ENCODE peak calls at places on chromosomes 11 and 22, in five cellular contexts. One of them, this sample, is unnamed.

GRCh38 chr11:107623183-107623582 is 32.2 kb downstream of the ELMOD1 start:
- DNase-seq in spleen: no peak
- DNase-seq in pancreas: no peak
- DNase-seq in Panc1: no peak
- DNase-seq in AG09309: no peak
- DNase-seq in this sample: peak

GRCh38 chr11:69166186-69167115 is 10.7 kb downstream of the SMIM38 start:
- DNase-seq in pancreas: no peak
- DNase-seq in spleen: peak
- DNase-seq in AG09309: peak
- DNase-seq in Panc1: peak
- DNase-seq in this sample: peak

GRCh38 chr11:83140691-83141455 is 16.1 kb upstream of the PCF11 start:
- DNase-seq in Panc1: no peak
- DNase-seq in spleen: no peak
- DNase-seq in pancreas: no peak
- DNase-seq in AG09309: no peak
- DNase-seq in this sample: no peak

GRCh38 chr11:19660076-19660475 is 52.6 kb upstream of the NAV2 start:
- DNase-seq in spleen: no peak
- DNase-seq in AG09309: no peak
- DNase-seq in pancreas: no peak
- DNase-seq in Panc1: peak
- DNase-seq in this sample: peak

GRCh38 chr11:47609675-47610074 is 15.5 kb upstream of the C1QTNF4 start:
- DNase-seq in pancreas: no peak
- DNase-seq in spleen: no peak
- DNase-seq in Panc1: no peak
- DNase-seq in AG09309: no peak
- DNase-seq in this sample: no peak

GRCh38 chr22:26426924-26427323 is 2.1 kb upstream of the ASPHD2 start:
- DNase-seq in spleen: no peak
- DNase-seq in pancreas: no peak
- DNase-seq in AG09309: no peak
- DNase-seq in Panc1: no peak
- DNase-seq in this sample: no peak

GRCh38 chr22:50185384-50186087 is at the start of gene TRABD:
- DNase-seq in AG09309: peak
- DNase-seq in pancreas: peak
- DNase-seq in spleen: peak
- DNase-seq in Panc1: no peak
- DNase-seq in this sample: peak

GRCh38 chr11:130390071-130390758 is 38.2 kb downstream of the ADAMTS8 start:
- DNase-seq in Panc1: peak
- DNase-seq in AG09309: no peak
- DNase-seq in pancreas: no peak
- DNase-seq in spleen: no peak
- DNase-seq in this sample: peak

GRCh38 chr11:24755260-24755839 is 258.5 kb downstream of the LUZP2 start:
- DNase-seq in spleen: no peak
- DNase-seq in Panc1: no peak
- DNase-seq in pancreas: no peak
- DNase-seq in AG09309: no peak
- DNase-seq in this sample: no peak

GRCh38 chr11:119741369-119742262 is 12.6 kb upstream of the NECTIN1 start:
- DNase-seq in spleen: peak
- DNase-seq in pancreas: peak
- DNase-seq in Panc1: no peak
- DNase-seq in AG09309: no peak
- DNase-seq in this sample: no peak

GRCh38 chr11:92829671-92830070 is 139.8 kb upstream of the MTNR1B start:
- DNase-seq in pancreas: no peak
- DNase-seq in Panc1: no peak
- DNase-seq in spleen: no peak
- DNase-seq in AG09309: no peak
- DNase-seq in this sample: no peak

GRCh38 chr11:27673979-27674663 is 26.1 kb downstream of the BDNF start:
- DNase-seq in spleen: no peak
- DNase-seq in AG09309: no peak
- DNase-seq in Panc1: no peak
- DNase-seq in pancreas: no peak
- DNase-seq in this sample: no peak

GRCh38 chr11:35151241-35151640 is 12.3 kb downstream of the CD44 start:
- DNase-seq in spleen: no peak
- DNase-seq in pancreas: no peak
- DNase-seq in Panc1: no peak
- DNase-seq in AG09309: no peak
- DNase-seq in this sample: peak

GRCh38 chr11:114193730-114194674 is 102.2 kb upstream of the NNMT start:
- DNase-seq in pancreas: no peak
- DNase-seq in Panc1: no peak
- DNase-seq in spleen: no peak
- DNase-seq in AG09309: no peak
- DNase-seq in this sample: peak

GRCh38 chr22:37303821-37304274 is 21.5 kb downstream of the CYTH4 start:
- DNase-seq in AG09309: peak
- DNase-seq in pancreas: no peak
- DNase-seq in spleen: no peak
- DNase-seq in Panc1: peak
- DNase-seq in this sample: peak

GRCh38 chr11:94183886-94184264 is 55.2 kb downstream of the PANX1 start:
- DNase-seq in spleen: no peak
- DNase-seq in pancreas: peak
- DNase-seq in Panc1: peak
- DNase-seq in AG09309: no peak
- DNase-seq in this sample: peak

GRCh38 chr22:48182896-48183805 is 1420.7 kb downstream of the TBC1D22A start:
- DNase-seq in pancreas: no peak
- DNase-seq in Panc1: no peak
- DNase-seq in spleen: no peak
- DNase-seq in AG09309: no peak
- DNase-seq in this sample: no peak

GRCh38 chr11:864118-864827 is 21.6 kb downstream of the TSPAN4 start:
- DNase-seq in pancreas: no peak
- DNase-seq in Panc1: no peak
- DNase-seq in spleen: no peak
- DNase-seq in AG09309: no peak
- DNase-seq in this sample: no peak

GRCh38 chr11:2708151-2708581 is 8.4 kb upstream of the KCNQ1OT1 start:
- DNase-seq in spleen: peak
- DNase-seq in Panc1: no peak
- DNase-seq in pancreas: no peak
- DNase-seq in AG09309: no peak
- DNase-seq in this sample: no peak

GRCh38 chr11:29120329-29120695 is 896.5 kb downstream of the KCNA4 start:
- DNase-seq in spleen: no peak
- DNase-seq in AG09309: no peak
- DNase-seq in pancreas: no peak
- DNase-seq in Panc1: no peak
- DNase-seq in this sample: no peak

GRCh38 chr11:67666676-67667489 is 7.5 kb downstream of the ALDH3B2 start:
- DNase-seq in pancreas: no peak
- DNase-seq in spleen: no peak
- DNase-seq in AG09309: no peak
- DNase-seq in Panc1: no peak
- DNase-seq in this sample: no peak

GRCh38 chr11:3981084-3981633 is 113.4 kb upstream of the RRM1 start:
- DNase-seq in Panc1: no peak
- DNase-seq in pancreas: no peak
- DNase-seq in spleen: no peak
- DNase-seq in AG09309: no peak
- DNase-seq in this sample: no peak

DNA sequence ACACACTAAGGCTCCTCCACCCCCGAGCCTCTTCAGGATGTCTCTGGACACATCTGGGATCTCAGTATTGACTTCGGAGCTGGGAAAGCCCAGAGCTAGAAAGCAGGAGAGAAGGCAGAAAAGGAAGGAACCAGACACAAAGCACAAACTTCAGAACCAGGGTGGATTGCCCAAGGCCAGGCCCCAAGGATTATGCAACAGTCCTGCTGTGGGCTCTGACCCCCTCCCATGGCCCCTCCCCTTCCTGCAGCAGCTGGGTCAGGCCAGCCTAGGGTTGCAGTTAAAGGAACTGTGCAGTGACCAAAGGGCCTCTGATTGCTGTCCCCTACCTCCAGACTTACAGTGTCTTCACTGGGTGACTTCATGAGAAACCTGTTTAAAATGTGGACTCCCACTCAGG is 5.3 kb downstream of the KCNE3 start:
- DNase-seq in Panc1: no peak
- DNase-seq in AG09309: no peak
- DNase-seq in pancreas: peak
- DNase-seq in spleen: peak
- DNase-seq in this sample: peak
- H3K4me3 ChIP-seq in Panc1: no peak
- H3K4me3 ChIP-seq in AG09309: no peak
- H3K4me3 ChIP-seq in pancreas: peak
- H3K4me3 ChIP-seq in spleen: peak
- H3K4me3 ChIP-seq in this sample: no peak

GRCh38 chr11:84922212-84922805 is 704.8 kb downstream of the DLG2 start:
- DNase-seq in AG09309: no peak
- DNase-seq in spleen: no peak
- DNase-seq in Panc1: no peak
- DNase-seq in pancreas: no peak
- DNase-seq in this sample: no peak
- H3K4me3 ChIP-seq in AG09309: no peak
- H3K4me3 ChIP-seq in spleen: peak
- H3K4me3 ChIP-seq in Panc1: no peak
- H3K4me3 ChIP-seq in pancreas: no peak
- H3K4me3 ChIP-seq in this sample: no peak

DNA sequence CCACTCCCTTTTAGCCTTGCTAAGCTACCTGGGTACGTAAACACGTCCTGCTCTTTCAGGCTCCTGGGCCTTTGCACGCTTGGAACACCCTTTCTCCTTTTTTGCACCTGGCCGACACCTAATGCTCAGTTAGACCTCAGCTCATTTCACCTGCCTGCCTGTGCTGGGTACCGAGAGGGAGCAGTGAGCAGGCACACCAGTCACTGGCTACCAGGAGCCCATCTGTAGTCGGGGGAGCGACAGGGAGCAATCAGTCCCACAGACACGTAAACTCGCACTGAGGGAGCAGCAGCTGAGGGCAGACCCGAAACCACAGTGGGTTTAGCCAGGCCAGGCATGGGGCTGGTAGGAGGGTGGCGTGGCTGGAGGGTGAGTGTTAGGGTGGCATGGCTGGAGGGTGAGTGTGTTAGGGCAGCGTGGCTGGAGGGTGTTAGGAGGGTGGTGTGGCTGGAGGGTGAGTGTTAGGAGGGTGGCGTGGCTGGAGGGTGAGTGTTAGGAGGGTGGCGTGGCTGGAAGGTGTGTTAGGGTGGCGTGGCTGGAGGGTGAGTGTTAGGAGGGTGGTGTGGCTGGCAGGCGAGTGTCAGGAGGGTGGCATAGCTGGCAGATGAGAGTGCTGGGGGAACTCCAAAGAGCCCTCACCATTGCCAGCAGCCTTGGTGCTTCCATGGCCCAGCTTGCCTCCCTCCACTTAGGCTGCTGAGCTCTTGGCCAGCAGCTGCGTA is 6.4 kb upstream of the GTSE1 start:
- DNase-seq in spleen: peak
- DNase-seq in Panc1: no peak
- DNase-seq in pancreas: no peak
- DNase-seq in AG09309: no peak
- DNase-seq in this sample: no peak
- H3K4me3 ChIP-seq in spleen: no peak
- H3K4me3 ChIP-seq in Panc1: no peak
- H3K4me3 ChIP-seq in pancreas: no peak
- H3K4me3 ChIP-seq in AG09309: no peak
- H3K4me3 ChIP-seq in this sample: no peak

GRCh38 chr11:45899086-45899447 is 8.0 kb downstream of the FREY1 start:
- DNase-seq in Panc1: no peak
- DNase-seq in AG09309: no peak
- DNase-seq in pancreas: no peak
- DNase-seq in spleen: no peak
- DNase-seq in this sample: no peak

GRCh38 chr11:45894555-45895247 is 9.2 kb downstream of the MAPK8IP1 start:
- DNase-seq in pancreas: no peak
- DNase-seq in AG09309: no peak
- DNase-seq in Panc1: no peak
- DNase-seq in spleen: no peak
- DNase-seq in this sample: no peak

GRCh38 chr11:45895553-45896259 is 10.3 kb downstream of the MAPK8IP1 start:
- DNase-seq in AG09309: no peak
- DNase-seq in pancreas: no peak
- DNase-seq in Panc1: no peak
- DNase-seq in spleen: no peak
- DNase-seq in this sample: no peak

GRCh38 chr11:45897556-45897955 is 9.5 kb downstream of the FREY1 start:
- DNase-seq in pancreas: no peak
- DNase-seq in spleen: no peak
- DNase-seq in Panc1: no peak
- DNase-seq in AG09309: no peak
- DNase-seq in this sample: no peak

DNA sequence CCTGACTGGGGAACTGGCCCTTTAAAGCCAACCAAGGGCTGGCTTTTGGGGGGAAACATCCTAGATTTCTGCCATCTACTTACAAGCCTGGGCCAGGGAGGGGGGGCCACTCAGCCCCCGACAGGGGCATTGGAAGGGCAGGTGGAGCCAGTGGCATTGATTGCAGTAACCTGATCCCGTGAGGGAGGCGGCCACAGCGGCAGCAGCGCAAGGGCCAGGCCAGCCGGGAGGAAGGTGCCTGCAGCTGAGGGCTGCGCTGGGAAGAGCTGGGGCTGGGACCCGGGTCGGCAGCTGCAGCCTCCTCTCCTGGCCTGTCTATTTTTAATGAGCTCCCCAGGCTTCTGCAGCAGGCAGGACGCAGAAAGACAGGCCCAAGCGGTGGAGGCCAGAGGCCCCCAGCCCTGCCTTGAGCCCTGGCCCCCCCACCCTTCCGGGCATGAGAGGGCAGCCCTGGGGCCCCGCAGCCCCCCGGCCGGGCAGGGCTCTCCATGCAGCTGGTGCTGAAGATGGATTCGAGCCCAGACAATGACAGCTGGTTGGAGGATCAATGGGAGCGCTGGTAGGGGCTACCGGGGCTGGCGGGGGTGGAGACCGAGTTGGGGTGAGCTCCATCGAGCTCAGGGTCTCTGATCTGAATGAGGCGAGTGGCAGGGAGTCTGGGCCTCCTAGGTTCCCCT is 10.5 kb downstream of the FREY1 start:
- DNase-seq in AG09309: no peak
- DNase-seq in Panc1: no peak
- DNase-seq in pancreas: no peak
- DNase-seq in spleen: no peak
- DNase-seq in this sample: no peak
- H3K4me3 ChIP-seq in AG09309: no peak
- H3K4me3 ChIP-seq in Panc1: no peak
- H3K4me3 ChIP-seq in pancreas: no peak
- H3K4me3 ChIP-seq in spleen: no peak
- H3K4me3 ChIP-seq in this sample: no peak

DNA sequence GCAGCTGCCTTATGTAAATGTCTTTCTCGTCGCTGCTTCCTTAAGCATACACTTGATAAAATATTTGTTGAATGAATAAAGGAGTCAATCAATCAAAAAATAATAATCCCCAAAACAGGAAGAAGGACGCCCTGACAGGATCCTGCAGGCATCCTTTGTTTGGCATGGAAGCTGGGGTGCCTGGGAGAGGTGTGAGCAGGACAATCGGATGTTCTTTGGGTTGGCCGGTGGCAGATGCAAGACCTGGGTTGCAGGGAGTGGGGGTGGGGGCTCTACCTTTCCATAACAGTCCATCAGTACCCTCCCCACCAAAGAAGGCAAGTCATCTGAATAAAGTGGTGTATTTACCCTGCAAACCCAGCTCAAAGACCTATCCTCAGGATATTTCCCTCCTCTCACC is 1.4 kb upstream of the SHANK2 start:
- DNase-seq in spleen: no peak
- DNase-seq in pancreas: no peak
- DNase-seq in AG09309: no peak
- DNase-seq in Panc1: no peak
- DNase-seq in this sample: no peak
- H3K4me3 ChIP-seq in spleen: no peak
- H3K4me3 ChIP-seq in pancreas: no peak
- H3K4me3 ChIP-seq in AG09309: no peak
- H3K4me3 ChIP-seq in Panc1: no peak
- H3K4me3 ChIP-seq in this sample: no peak